ENCODE peak calls at places on chromosomes 5 and 9, in eight cellular contexts. F, S, Y, Z, U, L, W and O are unnamed samples.

GRCh38 chr9:114791736-114792135 is 14.1 kb downstream of the TNFSF15 start:
- DNase-seq in S (peak), Y (no peak), L (no peak), W (no peak), F (no peak), Z (no peak), U (no peak), O (no peak)

GRCh38 chr5:157108961-157109360 is at the start of gene HAVCR2:
- DNase-seq in S (no peak), F (no peak), U (no peak), L (no peak), Z (no peak), W (no peak), Y (no peak), O (no peak)

GRCh38 chr9:14654932-14655331 is 38.3 kb downstream of the ZDHHC21 start:
- DNase-seq in W (peak), F (peak), Y (no peak), U (no peak), Z (no peak), L (no peak), S (no peak), O (no peak)

GRCh38 chr5:78566747-78567449 is 81.7 kb downstream of the LHFPL2 start:
- DNase-seq in S (peak), F (peak), L (no peak), U (no peak), W (no peak), Y (peak), Z (no peak), O (no peak)

GRCh38 chr9:73683862-73684591 is 532.4 kb downstream of the ANXA1 start:
- DNase-seq in U (peak), L (no peak), F (peak), Z (no peak), S (peak), W (peak), Y (peak), O (peak)

GRCh38 chr5:173293817-173294672 is 34.2 kb downstream of the STC2 start:
- DNase-seq in U (peak), S (peak), W (peak), Z (peak), F (peak), Y (peak), L (peak), O (peak)

GRCh38 chr5:83509535-83509934 is 38.0 kb downstream of the VCAN start:
- DNase-seq in W (peak), S (peak), Z (no peak), F (peak), Y (peak), L (no peak), U (peak), O (no peak)

GRCh38 chr5:175809531-175810121 is 61.8 kb upstream of the CPLX2 start:
- DNase-seq in U (no peak), F (peak), Z (no peak), L (peak), W (peak), S (peak), Y (peak), O (peak)

GRCh38 chr9:85142461-85143401 is 473.2 kb downstream of the NTRK2 start:
- DNase-seq in F (peak), Y (peak), S (peak), L (no peak), W (peak), Z (no peak), U (no peak), O (no peak)

GRCh38 chr5:177472460-177473441 is 683 bp downstream of the DBN1 start:
- DNase-seq in F (no peak), W (peak), Y (no peak), L (no peak), U (no peak), Z (peak), S (no peak), O (no peak)

GRCh38 chr5:154465169-154465568 is 12.9 kb downstream of the HAND1 start:
- DNase-seq in U (no peak), Z (no peak), F (peak), L (peak), W (no peak), Y (peak), S (peak), O (no peak)

GRCh38 chr9:76817489-76817888 is 53.3 kb downstream of the PCA3 start:
- DNase-seq in Z (no peak), U (no peak), Y (peak), F (peak), L (peak), S (peak), W (no peak), O (peak)

GRCh38 chr5:108858959-108859358 is 111.3 kb downstream of the FER start:
- DNase-seq in Y (peak), W (no peak), S (peak), L (no peak), F (peak), U (no peak), Z (no peak), O (peak)

GRCh38 chr9:17191095-17191494 is 56.3 kb downstream of the CNTLN start:
- DNase-seq in L (no peak), Z (no peak), Y (no peak), S (no peak), W (no peak), F (no peak), U (no peak), O (no peak)

GRCh38 chr9:68690088-68690487 is 15.0 kb upstream of the PIP5K1B start:
- DNase-seq in S (no peak), Y (no peak), L (no peak), U (no peak), W (peak), F (peak), Z (no peak), O (peak)

GRCh38 chr5:95918421-95919006 is 43.1 kb downstream of the ELL2 start:
- DNase-seq in Z (no peak), W (no peak), Y (no peak), L (no peak), S (no peak), U (no peak), F (no peak), O (no peak)